ENCODE peak calls at places on chromosome 7, in four cellular contexts. D, G, Y and P are unnamed samples.
A peak's percentile ranks its signal among the peaks of the same experiment; 100 is the strongest.

GRCh38 chr7:102042016-102042656 is 224.7 kb downstream of the CUX1 start:
- DNase-seq in G (peak; percentile 86), Y (no peak), D (no peak), P (peak; percentile 39)

GRCh38 chr7:73742338-73742752 is 3.7 kb upstream of the ABHD11 start:
- DNase-seq in G (no peak), Y (no peak), D (no peak), P (no peak)

GRCh38 chr7:128833148-128833938 is 3.1 kb downstream of the FLNC start:
- DNase-seq in D (no peak), G (peak; percentile 88), Y (peak; percentile 89), P (peak; percentile 98)

GRCh38 chr7:123923599-123923998 is 1.4 kb upstream of the SPAM1 start:
- DNase-seq in G (no peak), D (no peak), Y (no peak), P (no peak)

GRCh38 chr7:147207988-147208387 is 1091.4 kb downstream of the CNTNAP2 start:
- DNase-seq in G (no peak), Y (no peak), D (no peak), P (no peak)

GRCh38 chr7:28570113-28570969 is 158.0 kb downstream of the CREB5 start:
- DNase-seq in D (no peak), Y (no peak), G (no peak), P (no peak)

GRCh38 chr7:33986951-33987948 is 81.9 kb downstream of the BMPER start:
- DNase-seq in G (peak; percentile 100), D (no peak), Y (no peak), P (peak; percentile 73)

GRCh38 chr7:9083837-9084236 is 650.4 kb downstream of the NXPH1 start:
- DNase-seq in D (no peak), G (no peak), Y (no peak), P (no peak)

GRCh38 chr7:13291010-13291409 is 603.6 kb downstream of the ARL4A start:
- DNase-seq in D (no peak), Y (no peak), G (no peak), P (no peak)

DNA sequence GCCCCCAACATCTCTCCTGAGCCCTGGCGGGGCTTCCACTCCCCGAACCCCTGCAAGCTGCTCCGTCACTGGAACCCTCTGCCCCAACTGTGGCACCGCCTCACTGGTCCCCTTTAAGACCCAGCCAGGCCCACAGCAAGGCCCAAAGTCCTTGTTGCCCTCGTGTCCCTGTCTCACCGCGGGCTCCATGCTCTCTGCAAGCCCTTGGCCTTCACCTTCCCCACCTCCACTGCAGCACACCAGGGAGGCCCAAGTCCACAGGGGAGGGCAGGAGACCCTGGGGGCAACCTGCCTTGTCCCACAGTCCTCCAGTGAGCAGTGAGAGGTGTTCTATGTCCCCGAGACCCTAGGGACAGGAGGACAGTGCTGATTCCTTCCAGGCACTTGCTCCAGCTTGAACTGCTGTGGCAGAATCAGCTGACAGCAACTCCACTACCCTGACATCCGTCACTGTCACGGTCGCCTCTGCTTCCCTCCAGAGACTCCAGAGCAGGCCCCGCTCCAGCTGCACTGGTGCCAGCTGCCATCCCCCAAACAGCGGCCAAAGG is 105.3 kb downstream of the CYTH3 start:
- DNase-seq in D (no peak), Y (no peak), G (no peak), P (no peak)
- TF ChIP-seq FOS in D (no peak), Y (no peak), G (no peak), P (no peak)

GRCh38 chr7:100171087-100171681 is 2.8 kb upstream of the GAL3ST4 start:
- DNase-seq in Y (peak; percentile 13), G (no peak), D (no peak), P (no peak)
- H3K4me2 ChIP-seq in Y (no peak overlapping the region), G (no peak overlapping the region), D (peak overlapping the region; percentile 72), P (no peak overlapping the region)

GRCh38 chr7:92809397-92810241 is 26.8 kb downstream of the CDK6 start:
- DNase-seq in D (peak; percentile 92), G (peak; percentile 97), Y (peak; percentile 78), P (peak; percentile 90)
- TF ChIP-seq FOS in D (no peak), G (peak; percentile 88), Y (no peak), P (peak; percentile 93)

DNA sequence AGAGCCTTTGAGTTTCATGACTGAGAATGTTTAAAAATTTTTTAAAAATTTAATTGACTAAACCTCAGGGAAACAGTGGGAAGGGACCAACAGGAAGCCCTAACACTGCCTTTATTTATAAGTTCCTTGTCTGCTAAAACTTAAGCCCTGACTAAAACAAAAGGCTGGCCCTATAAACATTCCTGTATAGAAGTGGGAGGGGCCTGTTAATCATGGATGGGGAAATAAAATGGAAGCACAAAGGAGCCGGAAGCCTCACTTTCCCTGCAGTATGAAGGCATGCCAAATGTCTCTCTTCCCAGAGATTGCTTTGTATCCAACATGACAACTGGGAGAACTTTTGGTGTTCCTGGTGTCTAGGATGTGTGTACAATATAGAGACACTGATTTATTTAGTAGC is 66.0 kb downstream of the VPS50 start:
- DNase-seq in Y (no peak), D (no peak), G (no peak), P (no peak)
- H3K4me2 ChIP-seq in Y (no peak overlapping the region), D (no peak overlapping the region), G (no peak overlapping the region), P (no peak overlapping the region)

DNA sequence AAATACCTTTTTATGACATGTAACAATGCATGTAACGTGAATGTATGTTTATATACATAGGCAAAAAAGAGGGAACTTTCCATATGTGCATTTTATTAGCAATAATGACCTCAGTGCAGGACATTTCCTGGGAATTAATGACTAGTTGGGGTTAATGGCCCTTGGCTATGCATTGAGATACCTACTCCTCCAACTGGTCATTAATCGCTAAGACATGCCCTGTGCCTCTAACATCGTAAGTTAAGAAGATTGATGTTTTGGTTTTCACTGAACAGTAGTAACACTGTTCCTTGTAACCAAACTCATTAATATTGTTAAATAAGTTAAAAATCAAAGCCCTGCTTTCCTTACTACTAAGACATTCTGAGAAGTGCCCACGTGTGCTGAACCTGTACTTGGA is 61.7 kb downstream of the SEMA3D start:
- DNase-seq in D (no peak), G (no peak), Y (no peak), P (no peak)
- TF ChIP-seq FOS in D (no peak), G (no peak), Y (no peak), P (no peak)

GRCh38 chr7:64768824-64769223 is 25.4 kb upstream of the ZNF138 start:
- DNase-seq in D (no peak), G (no peak), Y (no peak), P (no peak)

GRCh38 chr7:64775289-64775688 is 18.9 kb upstream of the ZNF138 start:
- DNase-seq in D (no peak), Y (peak; percentile 21), G (peak; percentile 7), P (no peak)

GRCh38 chr7:64774204-64774842 is 19.9 kb upstream of the ZNF138 start:
- DNase-seq in Y (no peak), G (no peak), D (no peak), P (no peak)
- H3K4me2 ChIP-seq in Y (no peak overlapping the region), G (no peak overlapping the region), D (no peak overlapping the region), P (no peak overlapping the region)